ENCODE peak calls at places on chromosome 15, in four cellular contexts. M is CD4-positive, alpha-beta memory T cell; F is HCT116; S is neuronal stem cell. H is an unnamed sample. For H3K36me3 and H3K27me3, the result is how much of the 10 kb centered on the place peaks cover.

GRCh38 chr15:57527382-57528091 is 64.2 kb upstream of the MYZAP start:
- DNase-seq in S (peak), F (peak), M (no peak), H (peak)

GRCh38 chr15:76185716-76186115 is 125.6 kb downstream of the ETFA start:
- DNase-seq in M (no peak), S (peak), F (peak), H (no peak)

GRCh38 chr15:56977232-56977631 is 58.8 kb downstream of the TCF12 start:
- DNase-seq in F (no peak), M (no peak), S (no peak), H (no peak)

GRCh38 chr15:73889725-73890124 is 16.4 kb downstream of the TBC1D21 start:
- DNase-seq in F (no peak), M (no peak), S (no peak), H (no peak)

GRCh38 chr15:26146162-26146561 is 283.0 kb upstream of the ATP10A start:
- DNase-seq in S (no peak), M (no peak), F (no peak), H (no peak)

GRCh38 chr15:85580914-85581313 is 200.5 kb downstream of the AKAP13 start:
- DNase-seq in M (peak), S (no peak), F (no peak), H (no peak)

GRCh38 chr15:81749667-81750360 is 296.0 kb downstream of the MEX3B start:
- DNase-seq in S (no peak), F (no peak), M (no peak), H (no peak)

GRCh38 chr15:45644437-45644836 is 9.6 kb downstream of the SQOR start:
- DNase-seq in M (no peak), F (no peak), S (no peak), H (no peak)

GRCh38 chr15:84840255-84840654 is 23.1 kb downstream of the ALPK3 start:
- DNase-seq in S (no peak), F (no peak), M (no peak), H (no peak)

GRCh38 chr15:70617076-70617910 is 146.1 kb downstream of the UACA start:
- DNase-seq in M (no peak), S (no peak), F (no peak), H (no peak)

GRCh38 chr15:95793226-95793625 is 537.3 kb upstream of the NR2F2 start:
- DNase-seq in S (no peak), M (no peak), F (no peak), H (no peak)

GRCh38 chr15:61828008-61828407 is 232.2 kb downstream of the VPS13C start:
- DNase-seq in S (no peak), M (no peak), F (no peak), H (no peak)

GRCh38 chr15:75195766-75196241 is 5.9 kb upstream of the C15orf39 start:
- DNase-seq in M (no peak), F (no peak), S (no peak), H (no peak)

GRCh38 chr15:59420986-59421618 is 16.9 kb upstream of the FAM81A start:
- DNase-seq in M (no peak), S (no peak), F (no peak), H (no peak)

GRCh38 chr15:24856397-24857093 is 98.2 kb upstream of the SNRPN start:
- DNase-seq in S (peak), M (no peak), F (no peak), H (no peak)

GRCh38 chr15:90106522-90107117 is 4.4 kb upstream of the IDH2 start:
- DNase-seq in F (no peak), M (no peak), S (no peak), H (no peak)

GRCh38 chr15:74040115-74040850 is 42.1 kb downstream of the GOLGA6A start:
- DNase-seq in S (no peak), M (no peak), F (no peak), H (peak)

GRCh38 chr15:94432279-94432678 is 200.9 kb downstream of the MCTP2 start:
- DNase-seq in F (no peak), M (no peak), S (no peak), H (no peak)

GRCh38 chr15:82043726-82044372 is 2.0 kb downstream of the MEX3B start:
- DNase-seq in M (no peak), S (no peak), F (no peak), H (no peak)

GRCh38 chr15:89783111-89783860 is 7.2 kb downstream of the MESP2 start:
- DNase-seq in S (no peak), M (no peak), F (no peak), H (no peak)

GRCh38 chr15:83483612-83484011 is 36.5 kb downstream of the SH3GL3 start:
- DNase-seq in S (no peak), M (no peak), F (no peak), H (no peak)

GRCh38 chr15:101732772-101733171 is 8.5 kb upstream of the TARS3 start:
- DNase-seq in M (no peak), F (no peak), S (no peak), H (no peak)

GRCh38 chr15:55737373-55737772 is 5.6 kb downstream of the PRTG start:
- DNase-seq in M (no peak), S (peak), F (no peak), H (peak)

GRCh38 chr15:51727141-51727897 is 10.1 kb downstream of the LYSMD2 start:
- DNase-seq in M (peak), S (no peak), F (no peak), H (no peak)

GRCh38 chr15:92714071-92714456 is 58.5 kb upstream of the FAM174B start:
- DNase-seq in M (no peak), F (no peak), S (peak), H (no peak)

DNA sequence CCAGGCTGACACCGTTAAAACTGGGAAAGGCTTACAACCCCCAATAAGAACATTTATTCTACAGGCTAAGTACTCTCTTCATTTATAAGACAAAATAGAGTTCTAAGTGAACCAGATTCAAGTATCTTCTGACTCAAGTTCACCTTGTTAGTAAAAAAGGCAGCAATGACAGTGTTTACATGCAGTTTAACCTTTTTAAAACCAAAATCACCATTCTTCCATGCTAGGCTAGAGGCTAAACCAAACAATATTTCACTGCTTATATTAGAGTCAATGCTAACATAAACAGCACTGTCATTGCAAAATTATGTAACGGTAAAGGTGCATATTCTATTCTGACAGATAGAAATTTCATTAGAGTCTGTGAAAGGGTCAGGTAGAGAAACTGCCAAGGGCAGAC is 118.0 kb downstream of the FBN1 start:
- DNase-seq in F (no peak), S (no peak), M (no peak), H (no peak)
- H3K36me3 ChIP-seq in F (under half), S (under half), M (under half), H (under half)

DNA sequence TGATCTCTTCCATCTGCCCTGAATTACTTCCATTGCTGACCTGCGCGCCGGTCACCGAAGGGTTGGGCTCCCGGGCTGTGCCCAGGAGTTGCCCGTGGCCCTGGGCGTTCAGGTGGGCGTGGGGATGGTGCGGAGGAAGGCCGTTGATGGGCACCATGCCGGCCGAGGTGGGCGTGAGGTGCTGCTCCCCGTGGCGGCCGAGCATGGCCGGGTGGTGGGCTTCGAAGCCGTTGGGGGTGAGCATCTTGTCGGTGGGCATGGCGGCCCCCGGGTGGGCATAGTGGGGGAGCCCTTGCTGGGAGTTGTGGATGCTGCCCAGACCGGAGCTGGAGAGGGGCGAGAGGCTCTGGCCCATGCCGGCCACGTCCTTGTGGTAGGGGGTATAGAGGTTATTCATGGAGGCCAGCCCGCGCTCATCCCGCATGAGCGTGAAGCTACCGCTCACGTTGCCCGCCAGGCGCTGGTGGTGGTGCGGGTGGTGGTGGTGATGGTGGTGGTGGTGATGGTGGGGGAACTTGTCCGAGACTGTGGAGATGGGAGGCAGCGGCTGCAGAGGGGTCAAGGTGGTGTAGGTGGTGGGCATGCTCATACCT is 1.0 kb downstream of the ONECUT1 start:
- DNase-seq in F (no peak), M (no peak), S (no peak), H (no peak)
- H3K4me3 ChIP-seq in F (no peak), M (no peak), S (peak), H (no peak)

GRCh38 chr15:80331886-80332406 is 72.2 kb upstream of the ARNT2 start:
- DNase-seq in M (no peak), F (no peak), S (no peak), H (no peak)
- H3K27me3 ChIP-seq in M (under half), F (under half), S (under half), H (under half)

DNA sequence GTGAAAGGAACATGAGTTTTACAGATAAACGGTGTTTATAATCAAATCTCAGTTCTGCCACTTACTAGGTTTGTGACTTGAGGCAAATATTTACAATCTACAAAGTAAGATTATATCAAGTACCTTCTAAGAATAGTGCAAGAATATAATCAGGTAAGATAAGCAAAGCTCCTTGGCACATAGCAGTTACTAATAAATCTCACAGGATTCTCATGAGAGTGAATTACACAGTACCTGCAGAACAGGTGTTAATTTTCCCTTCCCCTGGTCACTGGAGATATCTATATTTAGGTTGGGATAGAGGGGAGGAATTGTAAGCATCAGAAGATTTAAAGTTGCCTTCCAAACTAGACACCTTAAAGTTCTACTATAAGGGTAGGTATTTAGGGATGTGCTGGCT is 53.0 kb downstream of the UBR1 start:
- DNase-seq in S (no peak), F (no peak), M (no peak), H (no peak)
- H3K36me3 ChIP-seq in S (half or more), F (under half), M (under half), H (under half)

DNA sequence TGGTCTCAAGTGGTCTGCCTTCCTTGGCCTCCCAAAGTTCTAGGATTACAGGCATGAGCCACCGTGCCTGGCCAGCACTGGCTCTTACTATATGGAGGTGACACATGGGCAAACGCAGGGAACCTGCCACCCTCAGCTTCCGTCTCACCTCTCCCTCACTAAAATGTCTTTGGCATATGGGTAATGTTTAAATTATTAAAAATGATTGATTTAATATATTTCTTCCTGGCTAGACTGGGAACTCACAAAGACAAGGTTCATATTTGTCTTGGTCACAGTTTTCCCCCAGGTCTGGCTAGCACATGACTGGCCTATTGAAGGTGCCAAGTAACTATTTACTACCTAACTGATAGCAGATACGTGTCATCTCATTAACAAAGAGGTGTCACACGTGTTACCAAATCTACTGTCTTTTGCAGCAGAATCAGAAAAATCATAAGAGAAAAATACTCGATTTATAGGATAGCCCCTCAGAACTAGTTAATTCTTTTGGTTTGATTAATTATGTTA is 48.2 kb downstream of the SYNM start:
- DNase-seq in M (no peak), F (no peak), S (no peak), H (no peak)
- H3K4me3 ChIP-seq in M (no peak), F (no peak), S (no peak), H (no peak)

DNA sequence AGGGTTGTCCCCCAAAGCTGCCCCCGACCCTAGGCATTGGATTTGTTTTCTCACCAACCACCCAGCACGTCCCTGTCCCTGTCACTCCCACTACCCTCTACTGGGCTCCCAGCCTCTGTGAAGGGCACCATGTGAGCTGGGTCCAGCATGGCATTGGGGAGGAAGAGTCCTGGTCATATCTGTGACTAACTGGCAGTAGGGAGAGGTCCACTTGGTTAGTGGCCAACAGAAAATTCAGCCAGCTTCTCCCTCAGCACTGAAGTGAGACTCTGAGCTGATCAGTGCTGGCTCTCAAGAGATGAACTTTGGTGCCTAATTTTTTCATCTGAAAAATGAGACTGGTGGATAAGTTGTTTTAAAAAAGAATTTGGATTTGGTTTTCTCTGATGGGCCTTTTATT is 11.3 kb upstream of the KIF23 start:
- DNase-seq in F (no peak), M (no peak), S (no peak), H (no peak)
- H3K27me3 ChIP-seq in F (under half), M (under half), S (under half), H (under half)

GRCh38 chr15:43196760-43197548 is 11.8 kb downstream of the CCNDBP1 start:
- DNase-seq in M (no peak), S (no peak), F (no peak), H (no peak)
- H3K36me3 ChIP-seq in M (under half), S (under half), F (under half), H (under half)

DNA sequence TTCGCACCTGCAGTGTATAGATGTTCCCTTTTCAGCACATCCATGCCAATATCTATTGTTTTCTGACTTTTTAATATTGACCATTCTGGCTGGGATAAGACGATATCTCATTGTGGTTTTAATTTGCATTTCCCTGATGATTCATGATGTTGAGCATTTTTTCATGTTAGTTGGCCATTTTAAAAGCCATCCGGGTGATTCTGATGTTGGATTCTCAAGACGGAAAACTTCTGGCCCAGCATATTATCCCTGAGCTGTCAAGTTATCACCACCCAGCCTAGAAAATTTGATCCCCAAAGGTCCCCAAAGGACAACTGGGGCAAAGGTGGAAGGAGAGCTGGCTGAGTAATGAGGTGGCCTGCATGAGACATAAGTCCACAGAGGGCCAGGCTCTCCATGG is 69.0 kb downstream of the ISG20 start:
- DNase-seq in M (no peak), S (no peak), F (no peak), H (no peak)
- H3K4me3 ChIP-seq in M (no peak), S (no peak), F (no peak), H (no peak)

DNA sequence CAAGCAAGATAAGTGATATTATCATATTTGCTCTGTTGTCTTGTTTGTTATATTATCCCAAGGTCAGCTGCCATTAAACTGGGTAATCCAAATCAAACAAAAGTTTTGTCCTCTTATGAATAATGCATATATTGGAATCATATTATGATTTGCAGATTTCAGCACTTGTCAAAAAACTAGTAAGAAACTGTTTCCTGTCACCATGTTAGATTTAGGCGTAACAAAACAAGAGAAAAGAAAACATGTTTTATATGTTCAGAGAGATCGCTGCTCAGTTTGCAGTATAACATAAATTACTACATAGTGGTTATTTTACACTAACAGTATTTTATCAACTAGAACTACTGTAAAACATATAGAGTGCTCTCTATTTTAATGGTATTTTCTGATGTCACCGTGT is 123.4 kb upstream of the ICE2 start:
- DNase-seq in M (no peak), F (no peak), S (no peak), H (no peak)
- H3K27me3 ChIP-seq in M (under half), F (half or more), S (under half), H (under half)

GRCh38 chr15:65259367-65259781 is 27.3 kb downstream of the PARP16 start:
- DNase-seq in F (no peak), M (no peak), S (no peak), H (no peak)

GRCh38 chr15:65264877-65265430 is 21.7 kb downstream of the PARP16 start:
- DNase-seq in M (no peak), F (no peak), S (no peak), H (no peak)

GRCh38 chr15:65266469-65266868 is 20.2 kb downstream of the PARP16 start:
- DNase-seq in S (no peak), F (no peak), M (no peak), H (no peak)

GRCh38 chr15:65258863-65259262 is 27.8 kb downstream of the PARP16 start:
- DNase-seq in F (no peak), S (no peak), M (no peak), H (no peak)

GRCh38 chr15:65263313-65263712 is 23.4 kb downstream of the PARP16 start:
- DNase-seq in F (no peak), S (no peak), M (no peak), H (no peak)
- H3K36me3 ChIP-seq in F (under half), S (half or more), M (under half), H (under half)

H was measured in kidney epithelial cell.